ENCODE peak calls at places on chromosomes 6 and 20, in ten cellular contexts. W, N, R, K, J, P, B, Z, I and G are unnamed samples.

GRCh38 chr6:137452331-137452894 is 41.8 kb downstream of the OLIG3 start:
- DNase-seq in W (no peak), N (no peak), R (no peak), K (no peak), J (no peak), P (no peak), B (no peak), Z (no peak), I (no peak), G (no peak)

GRCh38 chr6:111952821-111953535 is 79.7 kb upstream of the FYN start:
- DNase-seq in W (no peak), N (no peak), R (no peak), K (no peak), J (no peak), P (peak), B (no peak), Z (no peak), I (peak), G (no peak)

GRCh38 chr6:29510746-29511300 is 23.1 kb upstream of the MAS1L start:
- DNase-seq in W (no peak), N (no peak), R (no peak), K (no peak), J (no peak), P (no peak), B (no peak), Z (no peak), I (no peak), G (no peak)

GRCh38 chr6:10446548-10446947 is 31.7 kb upstream of the TFAP2A start:
- DNase-seq in W (no peak), N (no peak), R (no peak), K (no peak), J (no peak), P (no peak), B (no peak), Z (no peak), I (no peak), G (no peak)

GRCh38 chr6:87118054-87118453 is 23.1 kb upstream of the CGA start:
- DNase-seq in W (no peak), N (no peak), R (no peak), K (no peak), J (no peak), P (no peak), B (no peak), Z (no peak), I (no peak), G (no peak)

GRCh38 chr6:33633462-33634158 is 12.5 kb downstream of the ITPR3 start:
- DNase-seq in W (no peak), N (peak), R (peak), K (peak), J (peak), P (peak), B (peak), Z (peak), I (peak), G (peak)

GRCh38 chr20:755931-756330 is 12.4 kb downstream of the SLC52A3 start:
- DNase-seq in W (no peak), N (no peak), R (no peak), K (no peak), J (no peak), P (no peak), B (no peak), Z (no peak), I (no peak), G (no peak)

GRCh38 chr6:138673317-138674014 is 100.1 kb upstream of the CCDC28A start:
- DNase-seq in W (no peak), N (no peak), R (no peak), K (no peak), J (no peak), P (peak), B (no peak), Z (no peak), I (no peak), G (no peak)

GRCh38 chr6:43502666-43503065 is 7.5 kb downstream of the LRRC73 start:
- DNase-seq in W (no peak), N (no peak), R (no peak), K (no peak), J (no peak), P (no peak), B (no peak), Z (no peak), I (no peak), G (no peak)

GRCh38 chr6:33631971-33632585 is 11.0 kb downstream of the ITPR3 start:
- DNase-seq in W (no peak), N (no peak), R (no peak), K (no peak), J (no peak), P (no peak), B (no peak), Z (peak), I (no peak), G (no peak)

GRCh38 chr20:38569747-38570519 is 11.1 kb upstream of the ADIG start:
- DNase-seq in W (no peak), N (no peak), R (no peak), K (no peak), J (no peak), P (no peak), B (no peak), Z (no peak), I (no peak), G (no peak)

GRCh38 chr20:48286571-48287551 is 501.6 kb upstream of the SULF2 start:
- DNase-seq in W (no peak), N (no peak), R (no peak), K (no peak), J (no peak), P (no peak), B (no peak), Z (no peak), I (no peak), G (no peak)

GRCh38 chr6:36545767-36546663 is 1.3 kb downstream of the STK38 start:
- DNase-seq in W (no peak), N (peak), R (no peak), K (no peak), J (peak), P (peak), B (no peak), Z (peak), I (no peak), G (no peak)

GRCh38 chr20:50360218-50360672 is 149.9 kb upstream of the PTPN1 start:
- DNase-seq in W (no peak), N (no peak), R (no peak), K (no peak), J (no peak), P (no peak), B (no peak), Z (peak), I (no peak), G (no peak)

GRCh38 chr20:58466729-58467571 is 48.2 kb downstream of the APCDD1L start:
- DNase-seq in W (no peak), N (no peak), R (no peak), K (no peak), J (no peak), P (no peak), B (no peak), Z (no peak), I (no peak), G (no peak)

GRCh38 chr20:47768016-47768953 is 17.0 kb downstream of the SULF2 start:
- DNase-seq in W (no peak), N (no peak), R (no peak), K (no peak), J (no peak), P (no peak), B (no peak), Z (peak), I (no peak), G (no peak)

GRCh38 chr20:8074931-8075330 is 55.4 kb upstream of the TMX4 start:
- DNase-seq in W (no peak), N (no peak), R (no peak), K (no peak), J (no peak), P (no peak), B (no peak), Z (no peak), I (no peak), G (no peak)

GRCh38 chr20:48411265-48411664 is 416.5 kb downstream of the PREX1 start:
- DNase-seq in W (no peak), N (no peak), R (no peak), K (no peak), J (no peak), P (no peak), B (no peak), Z (no peak), I (no peak), G (no peak)

GRCh38 chr6:42428326-42429041 is 23.2 kb downstream of the TRERF1 start:
- DNase-seq in W (no peak), N (no peak), R (peak), K (no peak), J (peak), P (no peak), B (no peak), Z (no peak), I (no peak), G (no peak)

GRCh38 chr6:89120371-89120770 is 2.5 kb upstream of the SRSF12 start:
- DNase-seq in W (no peak), N (no peak), R (no peak), K (no peak), J (no peak), P (no peak), B (no peak), Z (no peak), I (no peak), G (no peak)